ENCODE peak calls at places on chromosome 6, in seven cellular contexts. Y is epithelial cell of prostate; H is stimulated activated CD4-positive, alpha-beta T cell treated with anti-CD3 and anti-CD28 coated beads, Interleukin-4, amount 100 ng/mL, for 1 hour; D is AG04450; I is glutamatergic neuron; N is CD8-positive, alpha-beta T cell; U is ACHN. F is an unnamed sample.

GRCh38 chr6:15421945-15422733 is 176.3 kb downstream of the JARID2 start:
- DNase-seq in N (no peak), H (no peak), U (no peak), D (no peak), Y (no peak), I (no peak), F (peak)

GRCh38 chr6:142845143-142845571 is 99.8 kb downstream of the HIVEP2 start:
- DNase-seq in D (no peak), Y (no peak), I (no peak), U (peak), H (no peak), N (no peak), F (no peak)

GRCh38 chr6:22737331-22737730 is 168.0 kb downstream of the HDGFL1 start:
- DNase-seq in Y (no peak), U (peak), N (no peak), D (no peak), H (no peak), I (peak), F (peak)

GRCh38 chr6:133966654-133967300 is 13.8 kb downstream of the TBPL1 start:
- DNase-seq in H (no peak), D (no peak), Y (no peak), N (no peak), I (no peak), U (no peak), F (no peak)

GRCh38 chr6:6820688-6821238 is 232.2 kb downstream of the LY86 start:
- DNase-seq in U (no peak), D (no peak), H (no peak), I (no peak), N (no peak), Y (peak), F (peak)

GRCh38 chr6:96743496-96743895 is 93.8 kb downstream of the GPR63 start:
- DNase-seq in N (no peak), U (no peak), H (no peak), Y (no peak), I (no peak), D (no peak), F (no peak)

GRCh38 chr6:30779850-30780641 is 35.7 kb upstream of the IER3 start:
- DNase-seq in I (no peak), U (no peak), D (no peak), H (no peak), Y (no peak), N (no peak), F (no peak)

GRCh38 chr6:21710908-21711627 is 117.5 kb downstream of the SOX4 start:
- DNase-seq in H (no peak), Y (no peak), N (no peak), D (no peak), I (no peak), U (no peak), F (no peak)

GRCh38 chr6:79450984-79451383 is 86.2 kb downstream of the LCA5 start:
- DNase-seq in N (no peak), I (no peak), Y (no peak), D (no peak), H (no peak), U (no peak), F (no peak)

GRCh38 chr6:104887350-104887749 is 27.6 kb upstream of the HACE1 start:
- DNase-seq in I (no peak), D (peak), H (no peak), U (peak), N (no peak), Y (no peak), F (no peak)

F was measured in G401.